ENCODE peak calls at places on chromosomes 5 and 9, in nine cellular contexts. M is HCT116, G is GM23248, A is OCI-LY7, L is PC-3, J is neural progenitor cell, Y is hepatocyte, C is SK-N-SH, I is MM.1S. X is an unnamed sample. For H3K4me1, the result is how much of the 10 kb centered on the place peaks cover.

GRCh38 chr5:143871672-143872071 is 59.7 kb downstream of the HMHB1 start:
- DNase-seq in I (no peak), M (no peak), A (no peak), L (no peak), Y (no peak), C (no peak), J (no peak), G (no peak), X (peak)

GRCh38 chr9:121581775-121582600 is 69.4 kb upstream of the DAB2IP start:
- DNase-seq in G (no peak), M (no peak), Y (no peak), C (no peak), J (peak), L (no peak), A (no peak), I (no peak), X (peak)

GRCh38 chr5:98750693-98751092 is 22.8 kb upstream of the RGMB start:
- DNase-seq in G (peak), C (no peak), L (peak), J (no peak), Y (peak), A (peak), M (no peak), I (no peak), X (peak)

GRCh38 chr9:109109962-109110325 is 9.8 kb downstream of the TMEM245 start:
- DNase-seq in G (no peak), I (no peak), A (no peak), Y (no peak), L (no peak), C (no peak), J (peak), M (no peak), X (no peak)

GRCh38 chr5:103667068-103667467 is 104.5 kb upstream of the NUDT12 start:
- DNase-seq in C (no peak), A (no peak), J (no peak), I (no peak), Y (no peak), G (peak), M (no peak), L (peak), X (no peak)

GRCh38 chr9:2039294-2040180 is 24.4 kb downstream of the SMARCA2 start:
- DNase-seq in A (no peak), C (no peak), J (no peak), I (no peak), Y (no peak), L (no peak), G (no peak), M (no peak), X (no peak)

GRCh38 chr9:119224431-119224830 is 144.8 kb downstream of the BRINP1 start:
- DNase-seq in C (no peak), I (no peak), M (no peak), L (no peak), Y (no peak), A (no peak), J (no peak), G (no peak), X (no peak)

GRCh38 chr5:71873202-71873601 is 154.1 kb downstream of the CARTPT start:
- DNase-seq in I (no peak), Y (no peak), J (no peak), A (no peak), C (no peak), M (no peak), G (no peak), L (no peak), X (no peak)

GRCh38 chr9:22008662-22009562 is at the start of gene CDKN2B:
- DNase-seq in L (peak), M (peak), A (peak), I (no peak), C (peak), Y (peak), J (peak), G (peak), X (peak)

GRCh38 chr5:173487296-173487695 is 129.2 kb downstream of the BOD1 start:
- DNase-seq in C (no peak), Y (no peak), A (no peak), J (no peak), M (no peak), I (no peak), G (no peak), L (no peak), X (no peak)

GRCh38 chr9:20178197-20178596 is 389.4 kb upstream of the SLC24A2 start:
- DNase-seq in I (no peak), G (no peak), C (no peak), A (no peak), M (no peak), L (no peak), Y (no peak), J (no peak), X (no peak)

GRCh38 chr5:159231167-159231566 is 21.8 kb upstream of the RNF145 start:
- DNase-seq in L (no peak), I (no peak), G (no peak), A (no peak), J (no peak), Y (no peak), M (no peak), C (no peak), X (no peak)

GRCh38 chr5:127757576-127757975 is 54.4 kb downstream of the CCDC192 start:
- DNase-seq in G (peak), A (peak), C (peak), M (peak), I (no peak), Y (peak), J (peak), L (peak), X (peak)

GRCh38 chr5:110839004-110839403 is 100.2 kb downstream of the SLC25A46 start:
- DNase-seq in L (no peak), I (no peak), G (peak), Y (no peak), A (no peak), M (no peak), J (no peak), C (no peak), X (no peak)

GRCh38 chr5:110321117-110321516 is 405.4 kb downstream of the TMEM232 start:
- DNase-seq in J (no peak), I (peak), G (peak), Y (no peak), A (no peak), C (no peak), M (no peak), L (no peak), X (no peak)

GRCh38 chr9:84325347-84325982 is 15.1 kb downstream of the SLC28A3 start:
- DNase-seq in Y (peak), J (no peak), I (no peak), G (peak), M (peak), A (no peak), C (no peak), L (peak), X (no peak)

GRCh38 chr9:72703574-72703973 is 182.2 kb downstream of the TMC1 start:
- DNase-seq in G (peak), I (peak), L (no peak), Y (no peak), J (no peak), A (no peak), M (no peak), C (no peak), X (no peak)

GRCh38 chr5:170144286-170145023 is 38.8 kb downstream of the FOXI1 start:
- DNase-seq in J (no peak), A (no peak), C (no peak), M (no peak), L (no peak), I (no peak), G (no peak), Y (no peak), X (no peak)

GRCh38 chr5:153896117-153896516 is 142.6 kb downstream of the FAM114A2 start:
- DNase-seq in C (no peak), A (no peak), J (no peak), I (no peak), Y (no peak), M (no peak), L (no peak), G (peak), X (no peak)

GRCh38 chr9:76394896-76395244 is 644 bp upstream of the RFK start:
- DNase-seq in J (peak), M (peak), Y (peak), A (peak), G (no peak), I (peak), C (peak), L (peak), X (peak)

GRCh38 chr9:135857843-135858242 is 49.5 kb downstream of the CAMSAP1 start:
- DNase-seq in A (no peak), I (no peak), J (no peak), C (no peak), L (no peak), Y (no peak), M (no peak), G (peak), X (no peak)

GRCh38 chr5:34789021-34789531 is 49.9 kb upstream of the TTC23L start:
- DNase-seq in A (no peak), L (no peak), J (no peak), I (no peak), Y (no peak), C (no peak), G (peak), M (no peak), X (peak)

GRCh38 chr9:4020747-4021296 is 279.0 kb downstream of the GLIS3 start:
- DNase-seq in J (no peak), A (no peak), G (no peak), M (no peak), I (peak), L (no peak), Y (no peak), C (no peak), X (no peak)

GRCh38 chr5:1670342-1670741 is 129.3 kb downstream of the MRPL36 start:
- DNase-seq in L (no peak), J (no peak), C (no peak), G (peak), I (no peak), Y (no peak), A (no peak), M (no peak), X (no peak)

GRCh38 chr9:115117999-115118470 is at the start of gene TNC:
- DNase-seq in L (peak), C (peak), J (peak), I (no peak), A (no peak), Y (peak), M (no peak), G (peak), X (peak)

GRCh38 chr9:89467278-89467625 is 30.7 kb downstream of the SEMA4D start:
- DNase-seq in M (no peak), J (no peak), C (no peak), A (peak), G (no peak), I (no peak), Y (no peak), L (no peak), X (no peak)

GRCh38 chr5:174292348-174292747 is 246.8 kb downstream of the NSG2 start:
- DNase-seq in G (no peak), A (no peak), I (no peak), Y (no peak), J (no peak), C (no peak), L (peak), M (peak), X (no peak)

GRCh38 chr5:50553560-50553984 is 112.5 kb upstream of the EMB start:
- DNase-seq in G (no peak), M (no peak), I (no peak), C (no peak), Y (no peak), L (no peak), A (no peak), J (no peak), X (no peak)

GRCh38 chr5:90477073-90477472 is 2.4 kb downstream of the POLR3G start:
- DNase-seq in J (peak), M (no peak), L (no peak), I (no peak), Y (no peak), C (no peak), G (no peak), A (peak), X (peak)

GRCh38 chr5:75519761-75520160 is 8.1 kb downstream of the POLK start:
- DNase-seq in M (no peak), Y (no peak), G (no peak), A (no peak), L (no peak), I (no peak), C (no peak), J (no peak), X (no peak)
- H3K4me2 ChIP-seq in M (no peak), Y (no peak), G (no peak), A (no peak), L (no peak), I (no peak), C (no peak), J (no peak), X (no peak)

DNA sequence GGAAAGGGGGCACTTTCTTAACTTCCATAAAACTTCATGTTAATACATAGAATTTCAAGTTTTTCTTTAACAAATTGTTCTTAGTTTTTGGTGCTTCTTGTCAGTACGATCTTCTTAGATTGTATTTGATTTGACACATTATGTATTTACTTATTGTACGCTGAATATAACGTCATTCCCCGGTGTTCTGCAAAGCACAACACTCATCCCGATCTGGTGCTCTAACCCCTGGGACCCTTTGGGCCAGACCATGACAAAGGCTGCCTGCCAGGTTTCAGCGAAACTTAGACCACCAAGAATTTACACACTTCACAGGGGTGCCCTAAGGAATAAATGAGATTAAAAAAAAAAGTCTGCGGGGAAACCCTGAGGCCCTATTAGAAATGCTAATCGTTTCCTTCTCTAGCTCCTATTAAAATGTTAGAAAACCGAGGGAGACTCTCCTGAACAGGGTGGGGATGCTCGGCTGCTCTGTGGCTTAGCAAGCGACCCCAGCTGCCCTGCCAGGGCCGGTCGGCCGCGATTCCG is 886 bp upstream of the ANP32B start:
- DNase-seq in C (no peak), A (no peak), I (no peak), J (no peak), L (no peak), M (no peak), Y (no peak), G (peak), X (peak)
- H3K4me1 ChIP-seq in C (under half), A (half or more), I (under half), J (under half), L (under half), M (under half), Y (under half), G (under half), X (under half)

DNA sequence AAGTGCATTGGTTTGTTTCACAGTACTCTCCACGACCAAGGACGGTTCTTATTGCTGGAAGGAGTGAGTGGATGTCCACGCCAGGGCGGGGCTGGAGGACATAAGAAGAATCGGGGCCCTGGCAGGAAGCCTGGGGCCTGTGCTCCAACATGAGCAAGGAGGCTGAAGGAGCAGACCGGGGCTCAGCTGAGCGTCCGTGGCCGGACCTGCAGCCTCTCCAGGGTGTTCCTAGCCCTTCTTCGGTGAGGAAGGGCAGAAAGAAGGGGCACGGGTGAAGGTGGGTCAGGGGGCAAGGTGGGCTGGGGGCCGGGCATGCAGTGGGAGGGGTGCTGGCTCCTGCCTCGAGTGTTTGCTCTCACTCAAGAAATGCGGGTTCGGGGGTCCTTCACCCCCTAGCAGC is 18.1 kb downstream of the FAM78A start:
- DNase-seq in C (no peak), M (no peak), A (no peak), G (peak), L (no peak), I (no peak), J (no peak), Y (no peak), X (peak)
- TF ChIP-seq EZH2phosphoT487 in C (no peak), M (no peak), A (no peak), G (no peak), L (no peak), I (no peak), J (no peak), Y (no peak), X (no peak)

GRCh38 chr9:126842977-126843799 is 17.3 kb upstream of the ZBTB34 start:
- DNase-seq in M (no peak), L (no peak), G (no peak), Y (no peak), J (no peak), C (no peak), I (no peak), A (no peak), X (no peak)
- H3K4me2 ChIP-seq in M (no peak), L (peak), G (peak), Y (no peak), J (no peak), C (peak), I (no peak), A (no peak), X (no peak)

GRCh38 chr5:134099939-134100282 is 14.6 kb upstream of the TCF7 start:
- DNase-seq in I (no peak), G (no peak), A (no peak), L (no peak), C (no peak), J (peak), Y (no peak), M (no peak), X (no peak)
- H3K4me1 ChIP-seq in I (under half), G (under half), A (under half), L (under half), C (half or more), J (under half), Y (under half), M (under half), X (under half)

GRCh38 chr5:166865206-166865605 is 1426.2 kb upstream of the WWC1 start:
- DNase-seq in C (no peak), M (no peak), A (no peak), L (no peak), G (no peak), Y (no peak), I (no peak), J (peak), X (no peak)
- TF ChIP-seq EZH2phosphoT487 in C (no peak), M (no peak), A (no peak), L (no peak), G (no peak), Y (no peak), I (no peak), J (no peak), X (no peak)

DNA sequence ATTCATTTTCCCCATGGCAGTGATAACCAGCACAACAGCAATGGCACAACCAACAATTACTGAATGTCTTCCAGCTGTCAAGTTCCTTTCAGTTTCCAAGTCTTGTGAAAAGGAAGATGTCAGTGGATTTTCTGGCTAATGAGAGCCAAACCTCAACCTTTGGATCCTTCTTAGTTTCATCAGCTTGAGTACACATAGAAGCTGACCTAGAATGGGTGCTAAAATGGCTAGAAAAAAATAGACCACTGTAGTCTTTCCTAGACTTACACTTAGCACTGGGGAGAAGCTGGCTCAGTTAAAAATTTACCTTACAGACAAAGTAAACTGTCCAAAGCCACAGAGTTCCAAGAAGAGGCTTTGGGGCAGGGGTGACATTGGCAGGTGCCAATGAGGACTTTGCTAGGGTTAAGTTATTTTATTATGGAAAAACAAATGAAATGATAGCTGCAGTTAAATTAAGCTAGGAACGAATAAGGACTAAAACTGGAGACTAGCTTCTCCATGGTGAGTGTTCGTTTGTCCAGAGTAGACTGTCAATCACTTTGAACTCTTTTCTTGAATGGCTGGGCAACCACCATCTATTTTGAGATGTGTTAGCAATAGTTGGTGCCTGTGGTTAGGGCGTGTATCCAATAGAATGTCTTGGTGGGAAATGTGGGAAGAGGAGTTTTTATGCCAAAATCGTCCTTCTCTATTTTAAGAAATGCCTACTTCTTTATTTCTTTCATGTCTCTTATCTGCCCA is 25.9 kb upstream of the TXN start:
- DNase-seq in I (no peak), Y (peak), M (no peak), L (no peak), A (no peak), C (no peak), J (no peak), G (no peak), X (no peak)
- H3K4me2 ChIP-seq in I (no peak), Y (peak), M (peak), L (no peak), A (no peak), C (no peak), J (no peak), G (no peak), X (no peak)

GRCh38 chr5:85931220-85931619 is 686.5 kb upstream of the COX7C start:
- DNase-seq in M (no peak), J (no peak), Y (no peak), G (no peak), L (peak), A (no peak), I (no peak), C (no peak), X (no peak)

GRCh38 chr5:85929713-85930112 is 688.0 kb upstream of the COX7C start:
- DNase-seq in I (no peak), M (no peak), C (no peak), J (no peak), A (no peak), G (no peak), L (no peak), Y (no peak), X (no peak)

DNA sequence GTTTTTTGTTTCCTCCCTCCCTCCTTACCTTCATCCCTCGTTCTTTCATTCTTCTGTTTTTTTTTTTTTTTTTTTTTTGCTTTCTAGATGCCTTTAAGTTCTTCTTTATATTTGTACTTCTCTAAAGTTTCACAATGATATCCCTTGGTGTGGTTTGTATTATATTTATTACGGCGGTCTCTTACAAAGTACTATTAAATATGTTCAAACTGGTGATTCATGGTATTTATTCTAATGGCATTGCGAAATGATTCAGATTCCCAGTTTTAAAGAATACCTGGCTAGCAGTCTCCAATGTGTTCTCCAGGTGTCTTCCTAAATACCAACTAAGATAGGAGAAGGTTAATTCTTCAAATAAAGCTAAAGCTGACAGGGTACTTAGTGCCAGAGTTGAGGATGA is 690.1 kb upstream of the COX7C start:
- DNase-seq in C (no peak), L (peak), G (no peak), Y (no peak), J (no peak), I (no peak), A (no peak), M (no peak), X (no peak)
- H3K4me1 ChIP-seq in C (under half), L (under half), G (under half), Y (under half), J (under half), I (under half), A (under half), M (under half), X (under half)

GRCh38 chr5:177981296-177982071 is 14.6 kb downstream of the PROP1 start:
- DNase-seq in C (no peak), Y (no peak), I (no peak), G (no peak), M (no peak), L (no peak), A (no peak), J (no peak), X (no peak)
- TF ChIP-seq EZH2phosphoT487 in C (no peak), Y (no peak), I (no peak), G (no peak), M (no peak), L (no peak), A (no peak), J (no peak), X (no peak)